ENCODE peak calls at places on chromosomes 4 and X, in eight cellular contexts. C is endothelial cell, W is fibroblast of mammary gland, J is Calu3, Z is progenitor cell of endocrine pancreas, N is HCT116, M is tibial nerve, I is lower leg skin. H is an unnamed sample.
A peak's percentile ranks its signal among the peaks of the same experiment; 100 is the strongest.

GRCh38 chrX:2848806-2849420 is 20.2 kb downstream of the GYG2 start:
- DNase-seq in Z (no peak), I (no peak), J (no peak), C (no peak), M (no peak), N (no peak), W (peak; percentile 23), H (no peak)

GRCh38 chr4:115944146-115944905 is 830.9 kb upstream of the NDST4 start:
- DNase-seq in Z (no peak), W (no peak), N (no peak), J (no peak), M (no peak), C (no peak), I (no peak), H (no peak)

GRCh38 chrX:71292669-71293379 is 8.7 kb upstream of the ITGB1BP2 start:
- DNase-seq in N (no peak), C (no peak), J (no peak), I (no peak), W (peak; percentile 45), M (no peak), Z (no peak), H (no peak)

GRCh38 chrX:51026862-51027261 is 116.3 kb downstream of the BMP15 start:
- DNase-seq in C (no peak), Z (no peak), I (no peak), J (no peak), W (no peak), N (no peak), M (no peak), H (no peak)

GRCh38 chr4:99885063-99885664 is 9.1 kb downstream of the LAMTOR3 start:
- DNase-seq in Z (no peak), J (peak; percentile 11), W (peak; percentile 58), C (peak; percentile 17), M (no peak), N (peak; percentile 22), I (no peak), H (peak; percentile 30)

GRCh38 chrX:134026732-134027311 is 41.4 kb upstream of the GPC3 start:
- DNase-seq in I (no peak), J (peak; percentile 64), M (peak; percentile 19), C (peak; percentile 52), W (peak; percentile 49), N (peak; percentile 10), Z (peak; percentile 59), H (peak; percentile 7)

GRCh38 chrX:70995338-70995737 is 64.4 kb upstream of the SLC7A3 start:
- DNase-seq in J (no peak), N (no peak), M (no peak), W (no peak), Z (no peak), C (no peak), I (no peak), H (no peak)

GRCh38 chr4:169256856-169257756 is 13.7 kb downstream of the SH3RF1 start:
- DNase-seq in W (no peak), J (no peak), I (no peak), Z (no peak), C (no peak), M (no peak), N (no peak), H (no peak)

GRCh38 chrX:132837126-132837525 is 121.3 kb downstream of the HS6ST2 start:
- DNase-seq in W (peak; percentile 79), Z (no peak), C (no peak), J (peak; percentile 20), M (no peak), N (peak; percentile 27), I (no peak), H (no peak)

GRCh38 chr4:24645765-24646550 is 61.6 kb upstream of the DHX15 start:
- DNase-seq in N (no peak), W (no peak), I (no peak), Z (no peak), C (no peak), M (no peak), J (no peak), H (no peak)

GRCh38 chr4:102735578-102735977 is 25.2 kb downstream of the MANBA start:
- DNase-seq in M (no peak), J (no peak), Z (no peak), N (no peak), W (no peak), C (no peak), I (no peak), H (no peak)

GRCh38 chr4:76208005-76208765 is 5.4 kb downstream of the SCARB2 start:
- DNase-seq in C (peak; percentile 65), I (peak; percentile 94), Z (no peak), J (peak; percentile 29), W (peak; percentile 93), M (peak; percentile 71), N (no peak), H (no peak)

GRCh38 chrX:154548028-154548316 is 552 bp downstream of the IKBKG start:
- DNase-seq in J (no peak), M (no peak), I (no peak), W (peak; percentile 41), N (no peak), Z (no peak), C (no peak), H (no peak)

GRCh38 chr4:86825511-86825910 is 23.7 kb downstream of the SLC10A6 start:
- DNase-seq in N (no peak), C (no peak), J (no peak), Z (no peak), M (no peak), I (no peak), W (no peak), H (no peak)

GRCh38 chr4:25757452-25757851 is 101.8 kb downstream of the SLC34A2 start:
- DNase-seq in N (no peak), I (no peak), Z (no peak), M (no peak), W (no peak), J (peak; percentile 10), C (no peak), H (no peak)

GRCh38 chr4:7902101-7902553 is 37.5 kb downstream of the AFAP1 start:
- DNase-seq in Z (no peak), M (no peak), W (no peak), N (no peak), J (no peak), C (no peak), I (no peak), H (no peak)

GRCh38 chrX:39204349-39204748 is 403.1 kb downstream of the MID1IP1 start:
- DNase-seq in Z (no peak), J (no peak), N (no peak), C (no peak), W (no peak), M (no peak), I (no peak), H (no peak)

GRCh38 chr4:6427439-6428090 is 44.8 kb downstream of the PPP2R2C start:
- DNase-seq in W (no peak), N (no peak), Z (no peak), I (no peak), J (no peak), C (no peak), M (no peak), H (no peak)

GRCh38 chr4:176191974-176192373 is 3.4 kb downstream of the SPATA4 start:
- DNase-seq in C (no peak), I (no peak), M (no peak), Z (no peak), W (peak; percentile 71), N (no peak), J (no peak), H (no peak)
- TF ChIP-seq CTCF in C (no peak), I (no peak), M (no peak), Z (no peak), W (no peak), N (no peak), J (no peak), H (peak; percentile 10)

GRCh38 chr4:138916763-138917162 is 98.8 kb upstream of the NOCT start:
- DNase-seq in J (no peak), M (no peak), Z (no peak), N (no peak), C (no peak), W (no peak), I (no peak), H (no peak)

GRCh38 chr4:138915725-138916124 is 99.9 kb upstream of the NOCT start:
- DNase-seq in M (no peak), N (no peak), Z (no peak), C (no peak), I (no peak), J (no peak), W (no peak), H (no peak)

DNA sequence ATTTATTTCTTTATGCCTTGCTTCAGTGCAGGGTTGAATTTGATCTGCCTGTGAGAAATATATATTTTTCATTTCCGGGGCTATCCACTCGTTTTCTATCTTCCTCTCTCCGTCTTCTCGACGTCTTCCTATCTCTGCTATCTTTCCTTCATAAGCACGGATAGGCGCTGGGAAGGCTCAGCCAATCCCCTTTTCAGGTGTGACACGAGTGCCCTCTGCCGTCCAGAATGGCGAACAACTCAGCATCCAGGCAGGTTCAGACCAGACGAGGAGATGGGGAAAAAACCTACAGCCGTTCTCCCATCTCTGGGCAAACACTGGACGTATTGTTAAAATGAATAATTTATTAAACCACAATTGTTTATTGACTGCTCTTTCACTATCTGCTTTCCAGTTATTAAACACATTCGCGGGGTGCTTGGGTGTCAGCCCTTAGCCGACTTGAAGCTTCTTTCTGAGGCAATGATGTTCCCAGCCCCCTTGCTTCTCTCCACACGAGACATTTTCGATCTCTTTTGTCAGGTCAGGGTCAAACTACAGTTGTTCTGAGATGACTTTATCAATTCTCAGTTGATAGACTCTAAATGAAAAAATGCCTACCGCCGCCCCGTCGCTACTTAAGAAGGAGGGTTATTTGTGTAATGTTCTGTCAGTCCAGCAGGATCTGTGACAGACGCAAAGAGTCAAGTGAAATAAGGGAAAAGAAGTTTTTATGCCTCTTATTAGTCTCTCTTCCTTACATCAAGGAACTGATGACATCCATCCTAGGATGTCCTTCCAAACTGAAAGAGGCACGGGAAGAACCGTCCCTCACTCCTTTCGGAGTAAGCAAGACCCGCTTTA is 96.3 kb upstream of the NOCT start:
- DNase-seq in I (no peak), W (peak; percentile 79), Z (peak; percentile 56), N (peak; percentile 66), M (peak; percentile 47), J (peak; percentile 79), C (peak; percentile 87), H (no peak)
- TF ChIP-seq CTCF in I (no peak), W (peak; percentile 85), Z (peak; percentile 81), N (peak; percentile 61), M (peak; percentile 27), J (peak; percentile 51), C (peak; percentile 73), H (peak; percentile 31)

DNA sequence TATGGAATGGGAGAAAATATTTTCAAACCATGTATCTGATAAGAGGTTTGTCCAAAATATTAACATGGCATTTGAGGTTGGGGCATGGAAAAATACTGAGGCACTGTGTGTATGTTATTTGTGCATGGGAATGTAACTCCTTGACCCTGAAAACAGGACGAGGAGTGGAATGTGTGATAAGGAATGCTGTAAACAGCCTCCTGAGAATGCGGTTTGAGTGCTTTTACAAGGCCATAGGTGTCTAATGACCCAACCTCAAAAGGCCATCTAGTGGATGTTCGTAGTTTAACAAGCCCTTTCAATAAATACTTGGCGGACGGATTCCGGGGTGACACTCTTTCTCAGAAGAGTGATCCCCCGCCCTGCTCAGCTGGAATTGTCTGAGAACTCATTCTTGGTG is 162.9 kb upstream of the USP9X start:
- DNase-seq in I (no peak), Z (no peak), W (peak; percentile 63), N (peak; percentile 56), C (no peak), J (peak; percentile 32), M (no peak), H (no peak)
- TF ChIP-seq CTCF in I (no peak), Z (peak; percentile 21), W (peak; percentile 53), N (peak; percentile 45), C (peak; percentile 25), J (peak; percentile 14), M (no peak), H (peak; percentile 28)

GRCh38 chr4:67871867-67872266 is 11.9 kb downstream of the TMPRSS11D start:
- DNase-seq in J (no peak), M (no peak), W (peak; percentile 72), I (no peak), Z (no peak), C (no peak), N (peak; percentile 37), H (peak; percentile 26)
- TF ChIP-seq CTCF in J (no peak), M (peak; percentile 12), W (peak; percentile 64), I (no peak), Z (peak; percentile 50), C (peak; percentile 21), N (peak; percentile 44), H (peak; percentile 45)

H was measured in GM13977.